ENCODE peak calls at places on chromosomes 2 and 18, in four cellular contexts. N, V, X and R are unnamed samples.

GRCh38 chr2:79235135-79235534 is 75.6 kb upstream of the REG3A start:
- DNase-seq in N (no peak), V (no peak), X (no peak), R (no peak)

GRCh38 chr2:159546039-159546438 is 70.3 kb downstream of the BAZ2B start:
- DNase-seq in N (no peak), X (no peak), V (no peak), R (no peak)

GRCh38 chr2:27369471-27370025 is 590 bp downstream of the EIF2B4 start:
- DNase-seq in X (peak), V (peak), N (no peak), R (peak)

GRCh38 chr2:226683926-226684562 is 115.6 kb downstream of the IRS1 start:
- DNase-seq in N (no peak), X (no peak), V (no peak), R (no peak)

GRCh38 chr18:37330173-37330572 is 235.4 kb downstream of the CELF4 start:
- DNase-seq in X (no peak), N (no peak), V (no peak), R (no peak)

GRCh38 chr2:127661949-127662510 is 13.3 kb downstream of the LIMS2 start:
- DNase-seq in X (peak), N (no peak), V (no peak), R (peak)

GRCh38 chr2:167914969-167915368 is 332.4 kb downstream of the STK39 start:
- DNase-seq in X (no peak), N (no peak), V (no peak), R (no peak)

GRCh38 chr2:235406420-235406819 is 87.4 kb upstream of the AGAP1 start:
- DNase-seq in N (no peak), X (no peak), V (no peak), R (no peak)

GRCh38 chr2:20781656-20782265 is 41.1 kb downstream of the LDAH start:
- DNase-seq in X (peak), V (peak), N (no peak), R (peak)

GRCh38 chr18:58313491-58314032 is 269.5 kb downstream of the NEDD4L start:
- DNase-seq in V (no peak), X (no peak), N (no peak), R (no peak)

GRCh38 chr2:240818543-240819403 is 1.2 kb downstream of the KIF1A start:
- DNase-seq in V (no peak), N (no peak), X (no peak), R (no peak)

GRCh38 chr2:112658301-112658700 is 12.6 kb downstream of the SLC20A1 start:
- DNase-seq in N (no peak), V (no peak), X (no peak), R (no peak)

GRCh38 chr2:39547811-39548719 is 111.0 kb upstream of the MAP4K3 start:
- DNase-seq in X (no peak), N (no peak), V (peak), R (peak)

GRCh38 chr2:133235959-133236358 is 332.3 kb downstream of the NCKAP5 start:
- DNase-seq in V (no peak), X (peak), N (no peak), R (peak)

GRCh38 chr2:23828986-23829385 is 97.9 kb downstream of the ATAD2B start:
- DNase-seq in X (peak), N (no peak), V (no peak), R (peak)

GRCh38 chr2:187395276-187396015 is 52.6 kb downstream of the CALCRL start:
- DNase-seq in X (no peak), N (no peak), V (no peak), R (no peak)

GRCh38 chr2:187403568-187404260 is 44.3 kb downstream of the CALCRL start:
- DNase-seq in N (no peak), V (peak), X (peak), R (peak)

GRCh38 chr2:187397870-187398269 is 50.2 kb downstream of the CALCRL start:
- DNase-seq in V (no peak), N (no peak), X (no peak), R (no peak)
- H3K4me3 ChIP-seq in V (no peak), N (no peak), X (no peak), R (no peak)

GRCh38 chr2:19048593-19049264 is 309.7 kb downstream of the OSR1 start:
- DNase-seq in X (peak), N (no peak), V (peak), R (peak)
- TF ChIP-seq CTCF in X (no peak), N (no peak), V (no peak), R (no peak)

GRCh38 chr2:172734711-172735645 is 667 bp upstream of the RAPGEF4 start:
- DNase-seq in N (no peak), X (no peak), V (no peak), R (peak)
- H3K4me3 ChIP-seq in N (no peak), X (peak), V (peak), R (no peak)

DNA sequence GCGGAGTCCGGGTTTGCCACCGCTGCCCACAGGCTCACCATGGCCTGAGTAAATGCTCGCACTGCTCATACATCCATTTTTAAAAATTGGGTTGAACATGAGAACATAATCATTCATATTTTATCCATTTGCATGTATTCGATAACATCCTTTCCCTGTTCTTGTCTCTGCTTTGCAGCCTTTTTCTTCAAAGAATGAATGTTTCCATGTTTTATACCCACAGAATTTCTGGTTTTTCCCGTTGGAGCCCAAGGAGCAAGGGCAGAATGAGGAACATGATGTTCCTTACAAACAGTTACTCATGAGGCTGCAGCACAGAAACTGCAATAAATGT is 146.5 kb downstream of the CCDC74A start:
- DNase-seq in X (no peak), N (no peak), V (no peak), R (no peak)
- TF ChIP-seq CTCF in X (no peak), N (no peak), V (no peak), R (no peak)

GRCh38 chr18:77059294-77059916 is 73.2 kb downstream of the MBP start:
- DNase-seq in V (peak), N (peak), X (peak), R (peak)

GRCh38 chr18:77055429-77056310 is 76.9 kb downstream of the MBP start:
- DNase-seq in N (no peak), X (no peak), V (no peak), R (no peak)

GRCh38 chr18:77056399-77057015 is 76.1 kb downstream of the MBP start:
- DNase-seq in V (no peak), N (no peak), X (peak), R (peak)

GRCh38 chr18:77057043-77057442 is 75.5 kb downstream of the MBP start:
- DNase-seq in X (peak), N (no peak), V (no peak), R (peak)

DNA sequence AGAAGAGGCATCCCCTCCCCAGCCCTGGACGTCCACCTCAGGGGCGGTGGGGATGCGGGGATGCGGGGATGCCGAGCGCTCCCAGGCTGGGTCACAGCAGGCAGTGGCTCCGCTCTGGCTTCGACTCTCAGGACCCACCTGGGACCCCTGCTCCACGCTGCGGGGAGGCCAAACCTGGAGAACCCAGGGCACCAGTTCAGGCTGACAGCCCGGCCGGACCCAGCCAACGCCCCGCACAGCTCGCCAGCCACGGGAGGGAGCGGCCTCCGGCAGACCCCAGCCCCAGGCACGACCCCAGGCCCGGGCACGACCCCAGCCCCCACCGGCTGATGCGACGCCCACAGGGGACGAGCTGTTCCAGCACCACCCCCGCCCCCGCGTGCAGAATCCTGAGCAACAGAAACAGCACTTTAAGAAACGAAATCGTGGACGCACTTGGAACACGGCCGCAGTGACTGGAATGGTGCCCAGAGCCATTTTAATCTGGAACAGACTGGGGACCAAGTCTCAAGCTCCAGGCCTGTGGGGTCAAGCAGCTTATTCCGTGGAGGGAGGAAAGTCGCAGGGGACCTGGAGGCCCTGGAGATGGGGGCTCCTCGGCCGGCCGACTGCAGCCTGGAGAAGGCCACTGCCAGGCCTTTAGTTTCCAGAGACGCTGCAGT is 74.3 kb downstream of the MBP start:
- DNase-seq in V (no peak), X (peak), N (no peak), R (peak)
- H3K4me3 ChIP-seq in V (no peak), X (no peak), N (no peak), R (no peak)